ENCODE peak calls at places on chromosomes 13 and 19, in four cellular contexts. E is HepG2, A is K562, L is H1. Z is an unnamed sample.

GRCh38 chr13:55069746-55070145 is 2041.1 kb downstream of the OLFM4 start:
- DNase-seq in E (no peak), A (no peak), L (no peak), Z (no peak)

GRCh38 chr13:102922184-102922583 is 76.4 kb downstream of the ERCC5 start:
- DNase-seq in E (no peak), A (no peak), L (no peak), Z (no peak)

GRCh38 chr13:53200498-53201453 is 172.2 kb downstream of the OLFM4 start:
- DNase-seq in E (no peak), A (no peak), L (peak; percentile 62), Z (no peak)

GRCh38 chr19:48844472-48844871 is 8.2 kb upstream of the HSD17B14 start:
- DNase-seq in E (peak; percentile 82), A (peak; percentile 47), L (no peak), Z (peak; percentile 70)

GRCh38 chr19:15123900-15124299 is 16.7 kb downstream of the SYDE1 start:
- DNase-seq in E (no peak), A (no peak), L (no peak), Z (no peak)

GRCh38 chr19:41616785-41617621 is 9.9 kb downstream of the CEACAM4 start:
- DNase-seq in E (peak; percentile 9), A (peak; percentile 31), L (no peak), Z (peak; percentile 44)

GRCh38 chr19:8302357-8302691 is 5.8 kb downstream of the CD320 start:
- DNase-seq in E (no peak), A (peak; percentile 30), L (no peak), Z (no peak)

GRCh38 chr13:44093607-44094583 is 214.2 kb downstream of the LACC1 start:
- DNase-seq in E (no peak), A (no peak), L (no peak), Z (no peak)

GRCh38 chr19:6730153-6730804 is 7.1 kb downstream of the GPR108 start:
- DNase-seq in E (peak; percentile 96), A (peak; percentile 96), L (peak; percentile 82), Z (peak; percentile 84)

GRCh38 chr13:18996627-18997051 is 185.0 kb downstream of the TUBA3C start:
- DNase-seq in E (no peak), A (peak; percentile 2), L (no peak), Z (no peak)
- TF ChIP-seq RNF2 in E (no peak), A (no peak), L (no peak), Z (no peak)

DNA sequence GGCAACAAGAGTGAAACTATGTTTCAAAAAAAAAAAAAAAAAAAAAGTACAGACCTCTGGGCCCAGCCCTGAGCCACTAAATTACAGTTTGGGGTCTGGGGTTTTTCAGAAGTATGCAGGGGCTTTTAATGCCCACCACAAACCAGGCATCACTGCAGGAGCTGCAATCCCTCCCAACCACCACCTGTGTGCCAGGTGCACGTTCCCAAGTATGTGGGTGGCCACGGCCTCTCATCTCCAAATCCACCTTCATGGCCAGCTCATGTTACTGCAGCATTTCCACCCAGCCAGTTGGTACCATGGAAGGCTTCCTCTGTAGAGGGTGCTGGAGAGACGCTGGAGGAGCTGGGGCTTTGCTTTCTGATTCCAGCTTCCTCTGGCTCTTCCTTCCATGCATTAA is 26.5 kb downstream of the CEP89 start:
- DNase-seq in E (no peak), A (no peak), L (no peak), Z (no peak)
- TF ChIP-seq RNF2 in E (no peak), A (no peak), L (no peak), Z (no peak)

GRCh38 chr13:80341771-80342271 is 895 bp upstream of the SPRY2 start:
- DNase-seq in E (peak; percentile 49), A (peak; percentile 44), L (no peak), Z (no peak)
- TF ChIP-seq RNF2 in E (no peak), A (no peak), L (no peak), Z (no peak)

GRCh38 chr13:110689711-110690110 is 16.2 kb downstream of the CARS2 start:
- DNase-seq in E (no peak), A (no peak), L (no peak), Z (no peak)
- TF ChIP-seq RNF2 in E (no peak), A (no peak), L (no peak), Z (no peak)

GRCh38 chr13:41034862-41035261 is 15.7 kb upstream of the ELF1 start:
- DNase-seq in E (no peak), A (no peak), L (no peak), Z (no peak)
- TF ChIP-seq RNF2 in E (no peak), A (no peak), L (no peak), Z (no peak)

DNA sequence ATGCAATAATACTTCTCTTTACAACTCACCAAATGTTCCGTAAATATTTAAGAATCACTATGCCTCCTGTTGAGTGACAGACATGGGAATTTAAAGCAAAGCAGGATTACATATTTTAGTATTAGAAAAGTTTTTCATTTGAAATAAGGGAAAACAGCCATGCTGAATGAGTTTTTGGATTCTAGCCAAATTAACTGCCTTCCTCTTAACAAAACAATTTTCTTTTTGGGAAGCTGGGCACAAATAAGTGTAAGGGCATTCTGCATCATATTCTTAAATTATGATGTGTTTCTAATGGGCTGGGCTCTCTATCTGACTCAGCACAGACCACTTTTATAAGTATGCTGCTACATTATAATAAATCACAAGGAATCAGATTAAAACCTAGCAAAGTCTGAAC is 93.6 kb downstream of the RBM26 start:
- DNase-seq in E (no peak), A (no peak), L (no peak), Z (no peak)
- TF ChIP-seq RNF2 in E (no peak), A (no peak), L (no peak), Z (no peak)

Z was measured in A549.